ENCODE peak calls at places on chromosomes 4 and X, in nine cellular contexts. Q is upper lobe of right lung, T is bronchial epithelial cell, L is tibial artery, X is endodermal cell, O is WTC11, K is cardiac fibroblast, N is B cell, M is right atrium auricular region. G is an unnamed sample.

GRCh38 chr4:8093587-8094274 is 64.9 kb downstream of the ABLIM2 start:
- DNase-seq in Q (no peak), T (no peak), L (no peak), X (no peak), O (no peak), K (peak; percentile 10), N (no peak), M (no peak), G (no peak)

GRCh38 chr4:170374770-170375169 is 285.0 kb upstream of the AADAT start:
- DNase-seq in Q (no peak), T (peak; percentile 33), L (no peak), X (peak; percentile 81), O (peak; percentile 64), K (peak; percentile 25), N (no peak), M (no peak), G (peak; percentile 17)

GRCh38 chrX:111892375-111892774 is 16.4 kb downstream of the TRPC5OS start:
- DNase-seq in Q (no peak), T (no peak), L (no peak), X (no peak), O (no peak), K (no peak), N (no peak), M (no peak), G (no peak)

GRCh38 chrX:50618788-50619558 is 148.3 kb upstream of the DGKK start:
- DNase-seq in Q (no peak), T (peak; percentile 31), L (no peak), X (no peak), O (no peak), K (peak; percentile 34), N (no peak), M (no peak), G (no peak)

GRCh38 chrX:31319586-31319985 is 247.7 kb upstream of the FTHL17 start:
- DNase-seq in Q (no peak), T (no peak), L (no peak), X (no peak), O (no peak), K (peak; percentile 22), N (no peak), M (no peak), G (no peak)

GRCh38 chr4:3796960-3797359 is 30.8 kb downstream of the ADRA2C start:
- DNase-seq in Q (no peak), T (no peak), L (no peak), X (no peak), O (no peak), K (no peak), N (no peak), M (no peak), G (no peak)

GRCh38 chrX:79365591-79365990 is 1.5 kb downstream of the ITM2A start:
- DNase-seq in Q (no peak), T (no peak), L (no peak), X (no peak), O (no peak), K (no peak), N (no peak), M (no peak), G (no peak)

GRCh38 chr4:143286733-143287570 is 49.7 kb upstream of the GAB1 start:
- DNase-seq in Q (no peak), T (peak; percentile 88), L (no peak), X (no peak), O (no peak), K (peak; percentile 75), N (no peak), M (no peak), G (no peak)

GRCh38 chrX:135384161-135384836 is 37.4 kb upstream of the SMIM10L2A start:
- DNase-seq in Q (no peak), T (no peak), L (no peak), X (no peak), O (no peak), K (no peak), N (no peak), M (no peak), G (peak; percentile 56)

GRCh38 chr4:80615099-80615498 is 279.6 kb downstream of the CFAP299 start:
- DNase-seq in Q (no peak), T (no peak), L (no peak), X (no peak), O (no peak), K (no peak), N (no peak), M (no peak), G (no peak)

GRCh38 chr4:80614319-80614718 is 278.8 kb downstream of the CFAP299 start:
- DNase-seq in Q (no peak), T (no peak), L (no peak), X (peak; percentile 56), O (peak; percentile 25), K (no peak), N (no peak), M (no peak), G (no peak)

DNA sequence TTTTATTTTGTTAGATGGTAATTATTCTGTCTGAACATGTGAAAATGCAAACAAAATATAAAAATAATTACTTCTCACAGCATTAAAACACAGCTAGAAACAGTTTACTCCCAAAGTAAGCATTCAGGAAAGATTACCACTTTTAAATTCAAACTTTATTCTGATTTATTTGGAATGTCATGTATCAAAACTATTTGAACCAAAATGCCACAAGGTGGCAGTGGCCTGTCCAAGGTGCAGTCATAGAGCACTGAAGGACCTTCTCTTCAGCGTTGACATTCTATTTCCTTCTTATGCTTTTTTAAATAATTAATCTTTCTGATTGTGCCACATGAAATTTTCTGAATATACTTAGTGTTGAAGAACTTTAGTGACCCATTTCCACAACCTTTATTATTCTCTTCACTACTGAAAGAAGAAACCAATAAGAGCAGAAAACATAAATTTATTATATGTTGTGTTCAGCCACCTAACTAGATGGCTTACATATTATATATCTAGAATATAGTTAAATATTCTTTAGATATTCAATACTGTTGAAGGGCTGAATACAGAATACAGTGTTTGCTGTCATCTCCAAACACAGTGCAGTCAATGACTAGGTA is 283.6 kb downstream of the CFAP299 start:
- DNase-seq in Q (no peak), T (peak; percentile 22), L (no peak), X (no peak), O (no peak), K (peak; percentile 7), N (no peak), M (no peak), G (peak; percentile 6)
- TF ChIP-seq CTCF in Q (no peak), T (peak; percentile 40), L (no peak), X (peak; percentile 80), O (no peak), K (peak; percentile 4), N (peak; percentile 49), M (no peak), G (peak; percentile 46)

DNA sequence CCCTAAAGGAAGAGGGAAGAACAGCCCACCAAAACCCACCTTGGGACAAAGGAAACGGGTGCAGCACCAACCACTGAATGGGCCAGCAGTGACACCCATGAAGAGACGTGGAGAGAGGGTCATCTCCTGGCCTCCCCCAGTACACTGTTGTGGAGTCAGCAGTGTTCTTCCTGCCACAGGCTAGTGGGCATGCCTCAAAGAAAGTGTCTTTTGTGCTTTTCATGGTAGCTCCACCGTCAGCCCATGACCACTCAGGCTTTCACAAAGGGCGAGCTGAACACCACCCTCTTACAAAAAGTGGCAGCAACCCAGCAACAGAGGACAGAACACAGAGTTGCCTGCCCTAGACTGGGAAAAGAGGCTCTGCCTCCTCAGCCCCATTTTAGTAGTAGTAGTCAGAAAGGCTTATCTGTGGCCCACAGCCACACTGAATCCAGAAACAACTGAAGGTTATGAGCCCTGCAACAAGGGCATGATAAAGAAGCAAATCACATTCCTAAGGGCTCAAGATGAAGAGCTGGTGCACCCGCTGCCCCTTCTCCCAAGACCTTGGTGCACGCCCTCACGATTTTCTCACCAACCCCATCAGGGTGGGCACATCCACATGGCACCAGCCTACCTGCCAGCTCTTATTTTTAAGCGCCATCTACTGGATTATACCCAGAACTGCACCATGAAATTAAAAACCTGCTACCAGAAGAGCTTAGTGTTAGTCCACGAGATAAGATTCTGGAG is 53.1 kb downstream of the RAB28 start:
- DNase-seq in Q (no peak), T (peak; percentile 10), L (no peak), X (peak; percentile 48), O (no peak), K (no peak), N (no peak), M (no peak), G (no peak)
- TF ChIP-seq CTCF in Q (peak; percentile 12), T (peak; percentile 33), L (no peak), X (peak; percentile 76), O (peak; percentile 73), K (no peak), N (peak; percentile 28), M (no peak), G (peak; percentile 36)

GRCh38 chr4:66691101-66691500 is 854.2 kb downstream of the CENPC start:
- DNase-seq in Q (no peak), T (no peak), L (no peak), X (peak; percentile 45), O (no peak), K (no peak), N (no peak), M (no peak), G (no peak)
- TF ChIP-seq CTCF in Q (no peak), T (no peak), L (no peak), X (peak; percentile 45), O (no peak), K (no peak), N (no peak), M (no peak), G (no peak)

GRCh38 chrX:149757206-149758067 is 16.4 kb upstream of the HSFX1 start:
- DNase-seq in Q (no peak), T (no peak), L (no peak), X (peak; percentile 22), O (no peak), K (no peak), N (no peak), M (peak; percentile 32), G (no peak)
- TF ChIP-seq CTCF in Q (no peak), T (no peak), L (no peak), X (no peak), O (no peak), K (no peak), N (no peak), M (no peak), G (no peak)

GRCh38 chr4:4881432-4881831 is 22.0 kb downstream of the MSX1 start:
- DNase-seq in Q (no peak), T (no peak), L (no peak), X (no peak), O (no peak), K (no peak), N (no peak), M (no peak), G (no peak)

GRCh38 chr4:4875611-4876010 is 16.1 kb downstream of the MSX1 start:
- DNase-seq in Q (no peak), T (no peak), L (no peak), X (no peak), O (no peak), K (no peak), N (no peak), M (no peak), G (no peak)

GRCh38 chr4:4876945-4877661 is 17.6 kb downstream of the MSX1 start:
- DNase-seq in Q (no peak), T (no peak), L (no peak), X (no peak), O (no peak), K (no peak), N (no peak), M (no peak), G (no peak)

GRCh38 chr4:4884611-4885010 is 25.1 kb downstream of the MSX1 start:
- DNase-seq in Q (no peak), T (no peak), L (no peak), X (no peak), O (no peak), K (no peak), N (no peak), M (no peak), G (no peak)

GRCh38 chr4:4880492-4880891 is 21.0 kb downstream of the MSX1 start:
- DNase-seq in Q (no peak), T (no peak), L (no peak), X (no peak), O (no peak), K (no peak), N (no peak), M (no peak), G (no peak)
- TF ChIP-seq CTCF in Q (peak; percentile 24), T (peak; percentile 32), L (no peak), X (peak; percentile 69), O (no peak), K (peak; percentile 30), N (no peak), M (no peak), G (peak; percentile 47)

G was measured in activated CD8-positive, alpha-beta T cell treated with anti-CD3 and anti-CD28 coated beads for 36 hours.